ENCODE peak calls at places on chromosomes 4 and X, in six cellular contexts. S is stimulated activated CD4-positive, alpha-beta T cell treated with anti-CD3 and anti-CD28 coated beads, Interleukin-15, amount 100 ng/mL, for 1 hour; W is activated CD4-positive, alpha-beta T cell treated with anti-CD3 and anti-CD28 coated beads, Interleukin-2, amount 10 ng/mL, durations not matched to agents 7 days and 5 days; G is KBM-7; K is endodermal cell; Q is NCI-H1105 treated with DMSO at 0.1 percent for 48 hours. Z is an unnamed sample.

GRCh38 chrX:101258260-101258581 is 32.9 kb downstream of the TAF7L start:
- DNase-seq in S (no peak), W (no peak), G (no peak), K (no peak), Q (no peak), Z (no peak)

GRCh38 chr4:25154594-25155265 is 5.5 kb downstream of the SEPSECS start:
- DNase-seq in S (no peak), W (no peak), G (no peak), K (no peak), Q (no peak), Z (no peak)

GRCh38 chr4:7254736-7255487 is 62.6 kb downstream of the SORCS2 start:
- DNase-seq in S (no peak), W (no peak), G (no peak), K (no peak), Q (no peak), Z (no peak)

GRCh38 chr4:78829296-78829695 is 53.1 kb downstream of the BMP2K start:
- DNase-seq in S (no peak), W (no peak), G (no peak), K (no peak), Q (no peak), Z (peak)

GRCh38 chrX:5142644-5143043 is 1086.0 kb downstream of the NLGN4X start:
- DNase-seq in S (no peak), W (no peak), G (no peak), K (no peak), Q (no peak), Z (no peak)

GRCh38 chrX:112218388-112218787 is 135.8 kb upstream of the TRPC5 start:
- DNase-seq in S (no peak), W (no peak), G (no peak), K (no peak), Q (no peak), Z (no peak)

GRCh38 chr4:43339435-43339834 is 446.9 kb downstream of the GRXCR1 start:
- DNase-seq in S (no peak), W (no peak), G (no peak), K (no peak), Q (no peak), Z (peak)

GRCh38 chr4:20272411-20272872 is 20.7 kb downstream of the SLIT2 start:
- DNase-seq in S (no peak), W (no peak), G (no peak), K (no peak), Q (no peak), Z (peak)

GRCh38 chr4:7435411-7436095 is 823 bp upstream of the PSAPL1 start:
- DNase-seq in S (no peak), W (no peak), G (no peak), K (no peak), Q (no peak), Z (peak)

GRCh38 chrX:1295550-1295949 is 26.9 kb downstream of the CSF2RA start:
- DNase-seq in S (no peak), W (no peak), G (no peak), K (no peak), Q (no peak), Z (no peak)

GRCh38 chr4:74097631-74098550 is 1.1 kb downstream of the CXCL2 start:
- DNase-seq in S (no peak), W (no peak), G (no peak), K (no peak), Q (no peak), Z (no peak)